ENCODE peak calls at places on chromosome 1, in four cellular contexts. R is HT-29, X is H4, P is NT2/D1. O is an unnamed sample.

GRCh38 chr1:201141418-201141817 is 12.9 kb downstream of the TMEM9 start:
- DNase-seq in R (no peak), X (no peak), P (no peak), O (no peak)

GRCh38 chr1:208189183-208189582 is 55.0 kb downstream of the PLXNA2 start:
- DNase-seq in R (no peak), X (no peak), P (no peak), O (no peak)

GRCh38 chr1:204084247-204084772 is 11.4 kb downstream of the SOX13 start:
- DNase-seq in R (peak), X (no peak), P (peak), O (peak)

GRCh38 chr1:47507140-47507539 is 69.3 kb downstream of the FOXD2 start:
- DNase-seq in R (no peak), X (no peak), P (no peak), O (no peak)

GRCh38 chr1:10528066-10529014 is 53.6 kb downstream of the PEX14 start:
- DNase-seq in R (peak), X (peak), P (no peak), O (no peak)

GRCh38 chr1:175035860-175036259 is 12.6 kb upstream of the MRPS14 start:
- DNase-seq in R (no peak), X (no peak), P (no peak), O (no peak)

GRCh38 chr1:214958491-214958890 is 124.0 kb upstream of the KCNK2 start:
- DNase-seq in R (no peak), X (no peak), P (no peak), O (no peak)

GRCh38 chr1:70034403-70034802 is 171.0 kb downstream of the LRRC40 start:
- DNase-seq in R (peak), X (peak), P (peak), O (no peak)

GRCh38 chr1:164720329-164721036 is 161.5 kb downstream of the PBX1 start:
- DNase-seq in R (no peak), X (no peak), P (no peak), O (no peak)

GRCh38 chr1:30422251-30422650 is 301.1 kb downstream of the MATN1 start:
- DNase-seq in R (no peak), X (no peak), P (no peak), O (peak)

GRCh38 chr1:78651247-78651646 is 1.6 kb downstream of the IFI44 start:
- DNase-seq in R (peak), X (peak), P (no peak), O (no peak)

GRCh38 chr1:231161711-231162299 is at the start of gene TRIM67:
- DNase-seq in R (no peak), X (no peak), P (no peak), O (no peak)

GRCh38 chr1:160284220-160284781 is 632 bp downstream of the PEX19 start:
- DNase-seq in R (peak), X (peak), P (no peak), O (peak)

GRCh38 chr1:206826409-206826808 is 39.0 kb upstream of the IL20 start:
- DNase-seq in R (peak), X (peak), P (no peak), O (no peak)

GRCh38 chr1:87715471-87715870 is 386.8 kb downstream of the LMO4 start:
- DNase-seq in R (no peak), X (no peak), P (no peak), O (no peak)

GRCh38 chr1:59903136-59903754 is 23.3 kb downstream of the CYP2J2 start:
- DNase-seq in R (peak), X (peak), P (peak), O (peak)

GRCh38 chr1:26772687-26773086 is 15.1 kb upstream of the PIGV start:
- DNase-seq in R (no peak), X (no peak), P (no peak), O (no peak)

GRCh38 chr1:244963231-244963826 is 99.0 kb upstream of the HNRNPU start:
- DNase-seq in R (no peak), X (no peak), P (no peak), O (no peak)

GRCh38 chr1:6891781-6892579 is 106.7 kb downstream of the CAMTA1 start:
- DNase-seq in R (no peak), X (no peak), P (no peak), O (no peak)